ENCODE peak calls at places on chromosomes 11 and 22, in eight cellular contexts. One of them, this sample, is unnamed.

GRCh38 chr11:33403344-33403743 is 146.2 kb downstream of the HIPK3 start:
- DNase-seq in K562: no peak
- DNase-seq in stomach: no peak
- DNase-seq in sigmoid colon: no peak
- DNase-seq in transverse colon: no peak
- DNase-seq in upper lobe of left lung: no peak
- DNase-seq in GM12878: no peak
- DNase-seq in SK-N-SH: no peak
- DNase-seq in this sample: no peak

GRCh38 chr11:91497847-91498246 is 726.8 kb upstream of the FAT3 start:
- DNase-seq in K562: no peak
- DNase-seq in stomach: no peak
- DNase-seq in sigmoid colon: no peak
- DNase-seq in transverse colon: no peak
- DNase-seq in upper lobe of left lung: no peak
- DNase-seq in GM12878: no peak
- DNase-seq in SK-N-SH: no peak
- DNase-seq in this sample: no peak

GRCh38 chr22:17648564-17648963 is 10.0 kb downstream of the BCL2L13 start:
- DNase-seq in K562: no peak
- DNase-seq in stomach: no peak
- DNase-seq in sigmoid colon: no peak
- DNase-seq in transverse colon: no peak
- DNase-seq in upper lobe of left lung: no peak
- DNase-seq in GM12878: no peak
- DNase-seq in SK-N-SH: no peak
- DNase-seq in this sample: no peak

GRCh38 chr11:75078233-75078632 is 18.4 kb downstream of the OR2AT4 start:
- DNase-seq in K562: no peak
- DNase-seq in stomach: no peak
- DNase-seq in sigmoid colon: no peak
- DNase-seq in transverse colon: no peak
- DNase-seq in upper lobe of left lung: no peak
- DNase-seq in GM12878: no peak
- DNase-seq in SK-N-SH: no peak
- DNase-seq in this sample: no peak

GRCh38 chr11:561148-562003 is 606 bp downstream of the RASSF7 start:
- DNase-seq in K562: peak
- DNase-seq in stomach: peak
- DNase-seq in sigmoid colon: no peak
- DNase-seq in transverse colon: peak
- DNase-seq in upper lobe of left lung: peak
- DNase-seq in GM12878: no peak
- DNase-seq in SK-N-SH: no peak
- DNase-seq in this sample: no peak

GRCh38 chr11:131584694-131585592 is 214.5 kb downstream of the NTM start:
- DNase-seq in K562: peak
- DNase-seq in stomach: no peak
- DNase-seq in sigmoid colon: no peak
- DNase-seq in transverse colon: no peak
- DNase-seq in upper lobe of left lung: no peak
- DNase-seq in GM12878: no peak
- DNase-seq in SK-N-SH: peak
- DNase-seq in this sample: no peak

GRCh38 chr11:22809893-22810292 is 19.7 kb downstream of the SVIP start:
- DNase-seq in K562: no peak
- DNase-seq in stomach: no peak
- DNase-seq in sigmoid colon: no peak
- DNase-seq in transverse colon: no peak
- DNase-seq in upper lobe of left lung: no peak
- DNase-seq in GM12878: no peak
- DNase-seq in SK-N-SH: no peak
- DNase-seq in this sample: no peak

GRCh38 chr11:34904421-34904950 is 11.7 kb downstream of the APIP start:
- DNase-seq in K562: no peak
- DNase-seq in stomach: no peak
- DNase-seq in sigmoid colon: no peak
- DNase-seq in transverse colon: no peak
- DNase-seq in upper lobe of left lung: no peak
- DNase-seq in GM12878: no peak
- DNase-seq in SK-N-SH: no peak
- DNase-seq in this sample: no peak

GRCh38 chr11:118694185-118694584 is 14.7 kb upstream of the TREH start:
- DNase-seq in K562: no peak
- DNase-seq in stomach: no peak
- DNase-seq in sigmoid colon: no peak
- DNase-seq in transverse colon: no peak
- DNase-seq in upper lobe of left lung: no peak
- DNase-seq in GM12878: no peak
- DNase-seq in SK-N-SH: no peak
- DNase-seq in this sample: no peak

GRCh38 chr22:37569009-37569920 is 9.0 kb downstream of the CDC42EP1 start:
- DNase-seq in K562: peak
- DNase-seq in stomach: peak
- DNase-seq in sigmoid colon: no peak
- DNase-seq in transverse colon: peak
- DNase-seq in upper lobe of left lung: peak
- DNase-seq in GM12878: no peak
- DNase-seq in SK-N-SH: no peak
- DNase-seq in this sample: no peak

GRCh38 chr22:30694171-30694637 is 470 bp upstream of the OSBP2 start:
- DNase-seq in K562: no peak
- DNase-seq in stomach: peak
- DNase-seq in sigmoid colon: peak
- DNase-seq in transverse colon: peak
- DNase-seq in upper lobe of left lung: peak
- DNase-seq in GM12878: no peak
- DNase-seq in SK-N-SH: peak
- DNase-seq in this sample: no peak

GRCh38 chr11:35256296-35256695 is 117.3 kb downstream of the CD44 start:
- DNase-seq in K562: no peak
- DNase-seq in stomach: no peak
- DNase-seq in sigmoid colon: no peak
- DNase-seq in transverse colon: no peak
- DNase-seq in upper lobe of left lung: no peak
- DNase-seq in GM12878: no peak
- DNase-seq in SK-N-SH: no peak
- DNase-seq in this sample: no peak

GRCh38 chr11:94959179-94959578 is 14.2 kb downstream of the CWC15 start:
- DNase-seq in K562: no peak
- DNase-seq in stomach: no peak
- DNase-seq in sigmoid colon: no peak
- DNase-seq in transverse colon: no peak
- DNase-seq in upper lobe of left lung: no peak
- DNase-seq in GM12878: no peak
- DNase-seq in SK-N-SH: no peak
- DNase-seq in this sample: no peak

GRCh38 chr11:19326499-19326898 is 85.8 kb upstream of the E2F8 start:
- DNase-seq in K562: no peak
- DNase-seq in stomach: no peak
- DNase-seq in sigmoid colon: no peak
- DNase-seq in transverse colon: no peak
- DNase-seq in upper lobe of left lung: no peak
- DNase-seq in GM12878: no peak
- DNase-seq in SK-N-SH: no peak
- DNase-seq in this sample: no peak
- TF ChIP-seq EP300 in K562: no peak
- TF ChIP-seq EP300 in stomach: no peak
- TF ChIP-seq EP300 in sigmoid colon: no peak
- TF ChIP-seq EP300 in transverse colon: no peak
- TF ChIP-seq EP300 in upper lobe of left lung: no peak
- TF ChIP-seq EP300 in GM12878: no peak
- TF ChIP-seq EP300 in SK-N-SH: no peak
- TF ChIP-seq EP300 in this sample: no peak

GRCh38 chr22:43260818-43261217 is 73.9 kb upstream of the TTLL12 start:
- DNase-seq in K562: no peak
- DNase-seq in stomach: no peak
- DNase-seq in sigmoid colon: no peak
- DNase-seq in transverse colon: no peak
- DNase-seq in upper lobe of left lung: no peak
- DNase-seq in GM12878: no peak
- DNase-seq in SK-N-SH: no peak
- DNase-seq in this sample: no peak

GRCh38 chr22:43266117-43266516 is 77.1 kb downstream of the SCUBE1 start:
- DNase-seq in K562: no peak
- DNase-seq in stomach: no peak
- DNase-seq in sigmoid colon: no peak
- DNase-seq in transverse colon: no peak
- DNase-seq in upper lobe of left lung: no peak
- DNase-seq in GM12878: no peak
- DNase-seq in SK-N-SH: no peak
- DNase-seq in this sample: no peak

GRCh38 chr22:43267332-43267731 is 75.8 kb downstream of the SCUBE1 start:
- DNase-seq in K562: no peak
- DNase-seq in stomach: no peak
- DNase-seq in sigmoid colon: no peak
- DNase-seq in transverse colon: no peak
- DNase-seq in upper lobe of left lung: no peak
- DNase-seq in GM12878: no peak
- DNase-seq in SK-N-SH: no peak
- DNase-seq in this sample: no peak

GRCh38 chr22:43262990-43263644 is 76.2 kb upstream of the TTLL12 start:
- DNase-seq in K562: peak
- DNase-seq in stomach: peak
- DNase-seq in sigmoid colon: no peak
- DNase-seq in transverse colon: peak
- DNase-seq in upper lobe of left lung: no peak
- DNase-seq in GM12878: peak
- DNase-seq in SK-N-SH: no peak
- DNase-seq in this sample: no peak

GRCh38 chr22:43263645-43264514 is 76.9 kb upstream of the TTLL12 start:
- DNase-seq in K562: peak
- DNase-seq in stomach: peak
- DNase-seq in sigmoid colon: no peak
- DNase-seq in transverse colon: peak
- DNase-seq in upper lobe of left lung: peak
- DNase-seq in GM12878: peak
- DNase-seq in SK-N-SH: peak
- DNase-seq in this sample: no peak
- TF ChIP-seq POLR2AphosphoS5 in K562: peak
- TF ChIP-seq POLR2AphosphoS5 in stomach: no peak
- TF ChIP-seq POLR2AphosphoS5 in sigmoid colon: no peak
- TF ChIP-seq POLR2AphosphoS5 in transverse colon: no peak
- TF ChIP-seq POLR2AphosphoS5 in upper lobe of left lung: no peak
- TF ChIP-seq POLR2AphosphoS5 in GM12878: peak
- TF ChIP-seq POLR2AphosphoS5 in SK-N-SH: no peak
- TF ChIP-seq POLR2AphosphoS5 in this sample: peak

GRCh38 chr22:22084089-22084711 is 101.6 kb upstream of the TOP3B start:
- DNase-seq in K562: no peak
- DNase-seq in stomach: no peak
- DNase-seq in sigmoid colon: no peak
- DNase-seq in transverse colon: no peak
- DNase-seq in upper lobe of left lung: no peak
- DNase-seq in GM12878: no peak
- DNase-seq in SK-N-SH: no peak
- DNase-seq in this sample: peak

GRCh38 chr22:22087854-22088657 is 105.5 kb upstream of the TOP3B start:
- DNase-seq in K562: no peak
- DNase-seq in stomach: no peak
- DNase-seq in sigmoid colon: no peak
- DNase-seq in transverse colon: no peak
- DNase-seq in upper lobe of left lung: no peak
- DNase-seq in GM12878: no peak
- DNase-seq in SK-N-SH: no peak
- DNase-seq in this sample: peak

GRCh38 chr22:22086501-22087158 is 104.0 kb upstream of the TOP3B start:
- DNase-seq in K562: no peak
- DNase-seq in stomach: no peak
- DNase-seq in sigmoid colon: no peak
- DNase-seq in transverse colon: no peak
- DNase-seq in upper lobe of left lung: peak
- DNase-seq in GM12878: no peak
- DNase-seq in SK-N-SH: no peak
- DNase-seq in this sample: peak

GRCh38 chr22:22082960-22083359 is 100.4 kb upstream of the TOP3B start:
- DNase-seq in K562: no peak
- DNase-seq in stomach: no peak
- DNase-seq in sigmoid colon: no peak
- DNase-seq in transverse colon: no peak
- DNase-seq in upper lobe of left lung: no peak
- DNase-seq in GM12878: no peak
- DNase-seq in SK-N-SH: no peak
- DNase-seq in this sample: peak

DNA sequence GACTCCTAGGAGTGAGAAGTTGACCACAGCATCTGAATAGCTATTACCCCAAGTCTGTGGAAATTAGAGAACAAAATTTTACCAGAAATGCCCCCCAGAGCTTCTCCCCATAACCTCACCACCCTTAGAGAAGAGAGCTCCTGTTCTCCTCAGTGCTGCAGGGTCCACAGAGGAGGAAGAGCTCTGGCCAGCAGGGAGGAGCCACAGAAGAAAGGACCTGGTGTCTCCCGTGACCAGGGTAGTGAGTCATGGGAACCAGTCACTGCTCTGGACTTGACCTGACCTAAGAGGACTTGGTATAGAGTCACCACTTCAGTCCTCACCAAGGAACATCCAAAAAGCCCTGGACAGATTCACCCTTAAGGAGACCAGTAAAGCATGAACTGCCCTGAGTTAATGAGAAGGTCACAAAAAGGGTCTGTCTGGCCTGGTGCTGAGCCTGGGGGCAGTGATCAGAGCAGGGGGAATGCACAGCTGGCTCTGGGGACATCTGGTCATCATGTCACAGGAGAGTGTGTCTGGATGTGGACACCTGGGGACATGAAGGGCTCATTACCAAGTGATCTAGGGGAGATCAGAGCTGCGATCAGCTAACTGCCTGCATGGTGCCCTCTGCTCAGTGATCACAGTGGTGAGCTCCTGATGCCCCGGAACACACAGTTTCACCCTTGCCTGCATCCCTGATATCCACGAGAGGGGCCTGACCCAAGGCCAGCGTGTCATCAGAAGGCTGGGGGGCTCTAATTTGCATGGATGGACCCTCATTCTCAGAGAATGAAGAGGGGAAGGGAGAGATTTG is 103.3 kb upstream of the TOP3B start:
- DNase-seq in K562: no peak
- DNase-seq in stomach: no peak
- DNase-seq in sigmoid colon: no peak
- DNase-seq in transverse colon: no peak
- DNase-seq in upper lobe of left lung: peak
- DNase-seq in GM12878: no peak
- DNase-seq in SK-N-SH: peak
- DNase-seq in this sample: peak
- TF ChIP-seq EP300 in K562: peak
- TF ChIP-seq EP300 in stomach: no peak
- TF ChIP-seq EP300 in sigmoid colon: no peak
- TF ChIP-seq EP300 in transverse colon: no peak
- TF ChIP-seq EP300 in upper lobe of left lung: no peak
- TF ChIP-seq EP300 in GM12878: no peak
- TF ChIP-seq EP300 in SK-N-SH: no peak
- TF ChIP-seq EP300 in this sample: no peak

DNA sequence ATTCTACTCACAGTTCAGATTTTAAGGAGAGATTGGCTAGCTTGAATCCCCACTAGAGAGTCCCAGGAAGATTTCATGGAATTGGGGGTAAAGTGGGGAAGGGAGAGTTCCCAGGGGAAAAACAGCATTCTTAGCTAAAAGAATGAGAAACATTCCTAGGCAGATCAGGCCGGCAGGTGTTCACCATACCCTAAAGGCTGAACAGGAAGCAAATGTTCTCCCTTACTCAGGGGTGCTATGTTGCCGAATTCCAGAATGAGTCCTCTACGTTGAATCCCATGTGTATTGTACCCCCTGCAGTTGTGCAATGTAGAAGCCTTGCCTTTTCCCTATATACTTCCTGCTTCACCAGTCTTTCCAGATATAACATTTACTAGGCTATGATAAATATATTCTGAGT is 135.2 kb upstream of the NCAM1 start:
- DNase-seq in K562: no peak
- DNase-seq in stomach: no peak
- DNase-seq in sigmoid colon: no peak
- DNase-seq in transverse colon: no peak
- DNase-seq in upper lobe of left lung: no peak
- DNase-seq in GM12878: no peak
- DNase-seq in SK-N-SH: no peak
- DNase-seq in this sample: no peak
- TF ChIP-seq POLR2AphosphoS5 in K562: no peak
- TF ChIP-seq POLR2AphosphoS5 in stomach: no peak
- TF ChIP-seq POLR2AphosphoS5 in sigmoid colon: no peak
- TF ChIP-seq POLR2AphosphoS5 in transverse colon: no peak
- TF ChIP-seq POLR2AphosphoS5 in upper lobe of left lung: no peak
- TF ChIP-seq POLR2AphosphoS5 in GM12878: no peak
- TF ChIP-seq POLR2AphosphoS5 in SK-N-SH: no peak
- TF ChIP-seq POLR2AphosphoS5 in this sample: no peak